ENCODE peak calls at places on chromosome 16, in four cellular contexts. Q is A549, B is fibroblast of lung, I is B cell. Y is an unnamed sample.

GRCh38 chr16:58022601-58023371 is 2.8 kb upstream of the MMP15 start:
- DNase-seq in I (no peak), B (peak), Q (no peak), Y (no peak)

GRCh38 chr16:4052801-4053662 is 63.2 kb downstream of the ADCY9 start:
- DNase-seq in I (no peak), Q (no peak), B (peak), Y (no peak)

GRCh38 chr16:68005786-68006286 is 6.6 kb upstream of the DPEP2 start:
- DNase-seq in B (peak), I (peak), Q (no peak), Y (no peak)

GRCh38 chr16:22945361-22945760 is 131.4 kb downstream of the HS3ST2 start:
- DNase-seq in I (no peak), Q (no peak), B (no peak), Y (no peak)

GRCh38 chr16:85908889-85909584 is 10.1 kb downstream of the IRF8 start:
- DNase-seq in B (no peak), I (no peak), Q (no peak), Y (no peak)

GRCh38 chr16:2157480-2158261 is 2.1 kb downstream of the TRAF7 start:
- DNase-seq in I (no peak), Q (no peak), B (no peak), Y (no peak)

GRCh38 chr16:87490091-87490798 is 2.6 kb downstream of the ZCCHC14 start:
- DNase-seq in I (no peak), B (peak), Q (no peak), Y (no peak)

GRCh38 chr16:20866792-20867191 is 33.4 kb downstream of the DCUN1D3 start:
- DNase-seq in B (peak), I (no peak), Q (no peak), Y (no peak)

GRCh38 chr16:81036751-81037350 is 1.2 kb downstream of the ATMIN start:
- DNase-seq in B (no peak), Q (no peak), I (no peak), Y (no peak)

GRCh38 chr16:53034306-53034705 is 18.4 kb downstream of the CHD9NB start:
- DNase-seq in Q (no peak), B (no peak), I (no peak), Y (no peak)

GRCh38 chr16:48385272-48385953 is at the start of gene SIAH1:
- DNase-seq in I (peak), Q (peak), B (peak), Y (peak)

GRCh38 chr16:20763461-20764232 is at the start of gene ACSM3:
- DNase-seq in I (peak), B (peak), Q (peak), Y (no peak)

GRCh38 chr16:88768041-88768876 is 16.8 kb downstream of the PIEZO1 start:
- DNase-seq in I (no peak), B (peak), Q (no peak), Y (no peak)

GRCh38 chr16:22397459-22397858 is 23.0 kb upstream of the CDR2 start:
- DNase-seq in B (peak), I (no peak), Q (no peak), Y (no peak)

GRCh38 chr16:12920739-12921138 is 19.3 kb downstream of the SHISA9 start:
- DNase-seq in I (no peak), B (no peak), Q (no peak), Y (no peak)

GRCh38 chr16:11848842-11849241 is 2.5 kb downstream of the RSL1D1 start:
- DNase-seq in B (peak), Q (no peak), I (no peak), Y (no peak)

GRCh38 chr16:82917886-82918595 is 291.3 kb downstream of the CDH13 start:
- DNase-seq in B (no peak), Q (no peak), I (no peak), Y (no peak)

GRCh38 chr16:57606847-57607501 is 21.5 kb upstream of the ADGRG1 start:
- DNase-seq in Q (no peak), I (no peak), B (no peak), Y (no peak)

GRCh38 chr16:3514621-3515020 is 13.8 kb downstream of the CLUAP1 start:
- DNase-seq in B (peak), Q (no peak), I (no peak), Y (no peak)

GRCh38 chr16:78198299-78198698 is 98.8 kb downstream of the WWOX start:
- DNase-seq in I (no peak), Q (no peak), B (no peak), Y (no peak)

GRCh38 chr16:81513204-81514040 is 68.8 kb downstream of the CMIP start:
- DNase-seq in B (peak), Q (no peak), I (no peak), Y (no peak)

GRCh38 chr16:87836844-87837581 is 32.3 kb downstream of the SLC7A5 start:
- DNase-seq in I (no peak), Q (no peak), B (peak), Y (no peak)

GRCh38 chr16:58331024-58331707 is 36.3 kb upstream of the PRSS54 start:
- DNase-seq in B (no peak), I (no peak), Q (no peak), Y (peak)

GRCh38 chr16:86578056-86578455 is 293 bp upstream of the FOXL1 start:
- DNase-seq in I (no peak), Q (no peak), B (peak), Y (no peak)

GRCh38 chr16:75304521-75305363 is 53.3 kb upstream of the BCAR1 start:
- DNase-seq in I (no peak), B (peak), Q (peak), Y (no peak)

GRCh38 chr16:52494145-52494544 is 52.8 kb downstream of the TOX3 start:
- DNase-seq in B (no peak), Q (no peak), I (no peak), Y (no peak)

GRCh38 chr16:13254998-13255614 is 353.7 kb downstream of the SHISA9 start:
- DNase-seq in Q (no peak), I (no peak), B (no peak), Y (no peak)

GRCh38 chr16:86823895-86824671 is 245.7 kb downstream of the FOXL1 start:
- DNase-seq in B (peak), I (no peak), Q (no peak), Y (no peak)

GRCh38 chr16:55506083-55506482 is 2.8 kb upstream of the LPCAT2 start:
- DNase-seq in B (no peak), I (no peak), Q (no peak), Y (no peak)

GRCh38 chr16:6549415-6549814 is 783.2 kb upstream of the RBFOX1 start:
- DNase-seq in B (no peak), I (no peak), Q (no peak), Y (no peak)

GRCh38 chr16:55001931-55002330 is 71.3 kb downstream of the IRX5 start:
- DNase-seq in B (no peak), I (no peak), Q (no peak), Y (no peak)

GRCh38 chr16:4347010-4347409 is 4.1 kb downstream of the PAM16 start:
- DNase-seq in B (peak), I (no peak), Q (no peak), Y (no peak)

GRCh38 chr16:1981972-1982574 is 804 bp upstream of the NOXO1 start:
- DNase-seq in B (no peak), I (no peak), Q (no peak), Y (no peak)

GRCh38 chr16:11273721-11274324 is 394 bp upstream of the PRM3 start:
- DNase-seq in Q (no peak), B (peak), I (no peak), Y (peak)

GRCh38 chr16:10699756-10700155 is 5.0 kb upstream of the TEKT5 start:
- DNase-seq in I (no peak), Q (no peak), B (no peak), Y (no peak)

GRCh38 chr16:13189250-13189649 is 287.9 kb downstream of the SHISA9 start:
- DNase-seq in B (no peak), I (no peak), Q (no peak), Y (no peak)

GRCh38 chr16:25257504-25257955 is at the start of gene ZKSCAN2:
- DNase-seq in I (peak), Q (peak), B (peak), Y (peak)

GRCh38 chr16:25257956-25258855 is 561 bp upstream of the ZKSCAN2 start:
- DNase-seq in Q (peak), B (peak), I (no peak), Y (peak)

GRCh38 chr16:25258856-25259179 is 1.2 kb upstream of the ZKSCAN2 start:
- DNase-seq in I (no peak), B (no peak), Q (no peak), Y (no peak)

GRCh38 chr16:25260416-25260815 is 2.8 kb upstream of the ZKSCAN2 start:
- DNase-seq in Q (no peak), I (no peak), B (no peak), Y (no peak)

DNA sequence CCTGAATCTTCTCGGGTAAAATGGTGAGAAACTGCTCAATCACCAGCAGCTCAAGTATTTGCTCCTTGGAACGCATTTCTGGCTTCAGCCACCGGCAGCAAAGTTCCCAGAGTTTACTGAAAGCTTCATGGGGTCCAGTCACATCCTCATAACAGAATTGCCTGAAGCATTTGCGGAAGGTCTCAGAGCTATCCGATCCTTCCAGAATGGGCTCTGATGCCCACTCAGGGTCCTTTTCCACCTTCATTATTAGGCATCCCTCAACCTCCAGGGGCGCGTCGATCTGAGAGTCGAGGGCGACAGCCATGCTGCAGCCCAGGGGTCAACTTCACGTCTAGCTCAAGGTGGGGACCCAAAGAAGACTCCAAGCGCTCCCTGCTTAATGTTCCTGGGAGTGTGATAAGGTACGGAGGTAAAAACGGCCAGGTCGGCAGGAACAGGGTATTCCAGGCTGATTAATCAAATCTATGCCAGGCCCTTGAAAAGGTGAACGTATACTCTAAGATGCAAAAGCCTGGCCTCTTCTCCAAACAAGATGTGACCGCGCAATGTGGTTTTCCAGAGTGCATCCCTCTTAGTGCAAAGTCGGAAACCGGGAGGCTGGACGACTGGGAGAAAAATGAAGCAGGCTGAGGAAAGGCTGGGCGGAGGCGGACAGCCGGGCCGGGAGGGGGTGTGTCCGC is 683 bp downstream of the ZKSCAN2 start:
- DNase-seq in Q (peak), I (peak), B (no peak), Y (peak)
- TF ChIP-seq CTCF in Q (no peak), I (peak), B (no peak), Y (peak)

GRCh38 chr16:27436921-27437650 is 35.1 kb downstream of the IL21R start:
- DNase-seq in B (no peak), I (peak), Q (no peak), Y (no peak)

GRCh38 chr16:27439273-27440018 is 37.5 kb downstream of the IL21R start:
- DNase-seq in B (no peak), Q (no peak), I (no peak), Y (no peak)

GRCh38 chr16:27441276-27441675 is 39.3 kb downstream of the IL21R start:
- DNase-seq in I (no peak), Q (no peak), B (no peak), Y (no peak)

GRCh38 chr16:27436065-27436464 is 34.1 kb downstream of the IL21R start:
- DNase-seq in B (no peak), I (no peak), Q (no peak), Y (no peak)

DNA sequence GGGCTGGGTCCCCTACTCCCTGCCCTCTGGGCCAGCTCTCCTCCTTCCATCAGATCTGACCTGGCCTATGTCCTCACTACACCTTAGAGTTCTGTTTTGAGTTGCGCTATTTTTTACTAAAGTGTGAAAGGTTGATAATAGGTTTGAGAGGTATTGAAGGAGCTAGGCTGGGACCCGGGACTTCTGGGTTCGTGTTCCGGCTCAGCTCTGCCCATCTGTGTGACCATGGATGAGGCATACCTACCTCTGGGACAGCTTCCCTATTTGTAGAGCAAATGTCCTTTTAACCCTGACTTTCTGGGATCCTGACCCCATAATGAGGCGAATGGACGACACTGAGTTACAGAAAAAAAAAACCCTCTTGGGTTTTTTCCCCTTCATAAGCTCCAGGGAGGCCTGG is 36.0 kb downstream of the IL21R start:
- DNase-seq in I (no peak), Q (no peak), B (no peak), Y (no peak)
- TF ChIP-seq CTCF in I (no peak), Q (no peak), B (no peak), Y (no peak)

GRCh38 chr16:27862953-27863352 is 200.6 kb downstream of the GSG1L start:
- DNase-seq in Q (no peak), I (no peak), B (no peak), Y (no peak)

GRCh38 chr16:27863377-27863776 is 200.1 kb downstream of the GSG1L start:
- DNase-seq in I (no peak), Q (no peak), B (no peak), Y (no peak)

GRCh38 chr16:27853651-27854050 is 209.9 kb downstream of the GSG1L start:
- DNase-seq in B (no peak), Q (no peak), I (no peak), Y (no peak)

GRCh38 chr16:27860091-27860490 is 203.4 kb downstream of the GSG1L start:
- DNase-seq in Q (no peak), B (no peak), I (no peak), Y (no peak)

DNA sequence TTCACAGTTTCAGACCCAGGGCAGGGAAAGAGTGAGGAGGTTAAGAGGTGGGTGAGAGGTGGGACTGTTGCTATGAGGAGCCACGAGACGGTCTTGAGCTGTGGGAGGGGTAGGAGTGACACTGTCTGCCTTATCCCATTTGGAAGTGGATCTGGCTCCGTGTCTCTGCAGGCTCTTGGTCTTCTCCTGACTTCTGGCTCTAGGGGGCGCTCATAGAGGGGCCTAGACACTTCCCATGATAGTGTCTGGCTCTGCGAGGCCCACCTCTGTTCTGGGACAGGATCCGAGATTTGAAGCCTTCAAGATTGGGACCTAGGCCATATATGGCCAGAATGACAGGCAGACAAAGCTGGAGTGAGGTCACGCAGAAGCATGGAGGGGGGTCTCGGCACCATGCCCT is 204.5 kb downstream of the GSG1L start:
- DNase-seq in B (no peak), Q (no peak), I (no peak), Y (no peak)
- TF ChIP-seq CTCF in B (no peak), Q (no peak), I (no peak), Y (no peak)

GRCh38 chr16:50372611-50373344 is 4.0 kb upstream of the BRD7 start:
- DNase-seq in Q (no peak), B (peak), I (no peak), Y (no peak)

GRCh38 chr16:50373780-50374179 is 5.0 kb upstream of the BRD7 start:
- DNase-seq in Q (no peak), B (no peak), I (no peak), Y (no peak)

GRCh38 chr16:50371036-50371716 is 2.4 kb upstream of the BRD7 start:
- DNase-seq in I (no peak), Q (no peak), B (no peak), Y (no peak)

GRCh38 chr16:50373345-50373701 is 4.5 kb upstream of the BRD7 start:
- DNase-seq in Q (no peak), B (no peak), I (no peak), Y (no peak)

DNA sequence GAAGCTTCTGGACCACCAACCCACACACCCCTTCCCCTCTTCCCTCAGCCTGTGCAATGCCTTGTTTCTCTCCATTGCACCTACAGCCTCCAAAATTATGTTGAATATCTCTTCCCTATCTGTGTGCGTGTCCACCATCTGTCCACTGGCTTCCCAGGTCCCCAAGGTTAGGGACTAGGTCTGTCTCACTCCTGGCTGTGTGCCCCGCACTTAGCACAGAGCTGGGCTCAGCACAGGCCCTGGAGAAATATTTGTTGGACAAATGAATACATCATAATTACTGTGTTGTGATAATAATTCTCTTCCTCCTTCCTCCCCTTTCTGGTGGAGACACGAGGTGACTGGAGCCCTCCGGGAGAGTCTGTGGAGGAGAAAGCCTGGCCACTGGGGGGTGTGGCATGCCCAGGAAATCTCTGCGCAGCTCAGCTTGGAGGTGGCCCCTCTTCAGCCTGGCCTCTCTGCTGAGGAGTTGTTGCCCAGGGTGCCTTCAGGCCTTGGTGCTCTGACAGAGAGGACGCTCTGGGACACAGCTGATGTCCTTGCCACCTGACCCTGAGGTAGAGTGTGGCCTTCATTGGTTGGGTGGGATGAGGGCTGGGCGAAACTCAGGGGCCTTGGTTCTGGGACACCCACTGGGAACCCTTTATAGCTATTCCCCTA is 3.3 kb upstream of the BRD7 start:
- DNase-seq in B (peak), I (no peak), Q (no peak), Y (peak)
- TF ChIP-seq CTCF in B (peak), I (no peak), Q (no peak), Y (peak)

DNA sequence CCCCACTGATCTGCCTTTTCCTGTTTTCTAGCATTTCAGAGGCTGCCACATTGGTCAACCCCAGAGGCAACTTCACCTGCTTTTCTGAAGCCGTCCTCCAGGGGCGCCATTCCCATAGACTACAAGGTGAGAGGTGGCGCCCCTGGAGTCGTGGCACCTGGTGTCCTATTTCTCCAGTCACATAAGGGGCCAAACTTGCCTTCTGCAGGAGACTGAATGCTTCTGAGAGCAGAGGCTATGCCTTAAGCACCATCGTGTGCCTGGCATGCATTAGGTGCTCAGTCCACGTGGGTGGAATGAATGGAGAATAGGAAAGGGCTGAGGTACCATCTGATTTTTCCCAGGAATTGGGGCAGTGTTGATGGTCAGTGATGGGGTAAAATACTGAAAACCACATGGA is 164.8 kb downstream of the HAPSTR1 start:
- DNase-seq in Q (peak), I (no peak), B (no peak), Y (peak)
- TF ChIP-seq CTCF in Q (peak), I (peak), B (peak), Y (peak)

DNA sequence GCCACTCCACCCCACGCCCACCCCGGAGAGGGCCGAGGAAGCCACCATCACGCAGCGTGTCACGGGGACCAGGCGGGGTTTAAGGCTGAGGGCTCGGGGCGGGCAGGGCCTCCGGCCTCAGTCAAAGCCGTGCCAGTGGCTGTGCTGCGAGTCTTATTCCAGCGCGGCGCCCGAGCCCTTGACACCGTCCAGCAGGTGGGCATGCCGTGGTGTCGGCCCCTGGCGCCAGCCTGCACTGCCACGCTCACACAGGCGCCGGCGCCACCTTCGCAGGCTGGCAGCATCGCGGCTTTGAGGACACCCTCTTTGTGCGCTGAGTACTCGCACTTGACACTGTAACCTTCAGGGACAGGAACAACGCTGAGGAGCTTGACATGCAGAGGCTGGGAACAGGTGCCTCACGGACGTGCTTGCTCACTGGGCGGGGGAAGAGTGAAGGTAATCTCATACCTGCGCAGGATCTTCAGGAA is 34.0 kb upstream of the ZNF629 start:
- DNase-seq in Q (no peak), I (no peak), B (no peak), Y (no peak)
- TF ChIP-seq CTCF in Q (no peak), I (no peak), B (no peak), Y (no peak)